ENCODE peak calls at places on chromosomes 5 and 9, in eight cellular contexts. One of them, this sample, is unnamed.

GRCh38 chr5:180613188-180613587 is 21.9 kb upstream of the SCGB3A1 start:
- DNase-seq in astrocyte of the spinal cord: no peak
- DNase-seq in fibroblast of mammary gland: no peak
- DNase-seq in glutamatergic neuron: no peak
- DNase-seq in SK-N-SH: no peak
- DNase-seq in activated CD8-positive, alpha-beta T cell treated with anti-CD3 and anti-CD28 coated beads for 36 hours: no peak
- DNase-seq in HFFc6: no peak
- DNase-seq in stomach: no peak
- DNase-seq in this sample: no peak

GRCh38 chr5:73764586-73764985 is 138.6 kb downstream of the ARHGEF28 start:
- DNase-seq in HFFc6: peak; percentile 83
- DNase-seq in SK-N-SH: no peak
- DNase-seq in activated CD8-positive, alpha-beta T cell treated with anti-CD3 and anti-CD28 coated beads for 36 hours: no peak
- DNase-seq in fibroblast of mammary gland: peak; percentile 53
- DNase-seq in astrocyte of the spinal cord: peak; percentile 46
- DNase-seq in stomach: no peak
- DNase-seq in glutamatergic neuron: no peak
- DNase-seq in this sample: no peak

GRCh38 chr5:179732918-179733763 is 519 bp downstream of the MAML1 start:
- DNase-seq in stomach: peak; percentile 40
- DNase-seq in activated CD8-positive, alpha-beta T cell treated with anti-CD3 and anti-CD28 coated beads for 36 hours: peak; percentile 48
- DNase-seq in glutamatergic neuron: peak; percentile 54
- DNase-seq in astrocyte of the spinal cord: peak; percentile 43
- DNase-seq in SK-N-SH: peak; percentile 83
- DNase-seq in fibroblast of mammary gland: peak; percentile 30
- DNase-seq in HFFc6: peak; percentile 16
- DNase-seq in this sample: peak; percentile 22

GRCh38 chr5:17808566-17808965 is 174.3 kb downstream of the TAF11L14 start:
- DNase-seq in SK-N-SH: no peak
- DNase-seq in HFFc6: no peak
- DNase-seq in astrocyte of the spinal cord: no peak
- DNase-seq in activated CD8-positive, alpha-beta T cell treated with anti-CD3 and anti-CD28 coated beads for 36 hours: no peak
- DNase-seq in glutamatergic neuron: no peak
- DNase-seq in stomach: no peak
- DNase-seq in fibroblast of mammary gland: no peak
- DNase-seq in this sample: no peak

GRCh38 chr9:31089822-31090221 is 1294.6 kb upstream of the ACO1 start:
- DNase-seq in fibroblast of mammary gland: peak; percentile 12
- DNase-seq in activated CD8-positive, alpha-beta T cell treated with anti-CD3 and anti-CD28 coated beads for 36 hours: no peak
- DNase-seq in astrocyte of the spinal cord: peak; percentile 80
- DNase-seq in HFFc6: no peak
- DNase-seq in stomach: no peak
- DNase-seq in SK-N-SH: no peak
- DNase-seq in glutamatergic neuron: no peak
- DNase-seq in this sample: no peak

GRCh38 chr9:71885467-71885866 is 25.5 kb downstream of the ABHD17B start:
- DNase-seq in activated CD8-positive, alpha-beta T cell treated with anti-CD3 and anti-CD28 coated beads for 36 hours: no peak
- DNase-seq in HFFc6: no peak
- DNase-seq in glutamatergic neuron: no peak
- DNase-seq in stomach: no peak
- DNase-seq in fibroblast of mammary gland: no peak
- DNase-seq in astrocyte of the spinal cord: no peak
- DNase-seq in SK-N-SH: no peak
- DNase-seq in this sample: no peak

GRCh38 chr9:27436234-27436633 is 87.9 kb upstream of the IFNK start:
- DNase-seq in glutamatergic neuron: no peak
- DNase-seq in HFFc6: no peak
- DNase-seq in activated CD8-positive, alpha-beta T cell treated with anti-CD3 and anti-CD28 coated beads for 36 hours: no peak
- DNase-seq in SK-N-SH: no peak
- DNase-seq in stomach: peak; percentile 61
- DNase-seq in fibroblast of mammary gland: no peak
- DNase-seq in astrocyte of the spinal cord: no peak
- DNase-seq in this sample: no peak

GRCh38 chr9:34746526-34746925 is 36.6 kb upstream of the CCL21 start:
- DNase-seq in stomach: no peak
- DNase-seq in fibroblast of mammary gland: no peak
- DNase-seq in activated CD8-positive, alpha-beta T cell treated with anti-CD3 and anti-CD28 coated beads for 36 hours: no peak
- DNase-seq in HFFc6: no peak
- DNase-seq in SK-N-SH: no peak
- DNase-seq in glutamatergic neuron: no peak
- DNase-seq in astrocyte of the spinal cord: no peak
- DNase-seq in this sample: no peak

GRCh38 chr9:99356512-99356971 is 134.5 kb downstream of the SEC61B start:
- DNase-seq in glutamatergic neuron: no peak
- DNase-seq in activated CD8-positive, alpha-beta T cell treated with anti-CD3 and anti-CD28 coated beads for 36 hours: no peak
- DNase-seq in HFFc6: no peak
- DNase-seq in astrocyte of the spinal cord: no peak
- DNase-seq in SK-N-SH: no peak
- DNase-seq in stomach: no peak
- DNase-seq in fibroblast of mammary gland: peak; percentile 64
- DNase-seq in this sample: no peak

GRCh38 chr5:72509401-72509800 is 2.2 kb upstream of the ZNF366 start:
- DNase-seq in stomach: no peak
- DNase-seq in fibroblast of mammary gland: no peak
- DNase-seq in SK-N-SH: no peak
- DNase-seq in HFFc6: no peak
- DNase-seq in astrocyte of the spinal cord: no peak
- DNase-seq in glutamatergic neuron: peak; percentile 25
- DNase-seq in activated CD8-positive, alpha-beta T cell treated with anti-CD3 and anti-CD28 coated beads for 36 hours: no peak
- DNase-seq in this sample: no peak

GRCh38 chr5:108379722-108380530 is 2.0 kb downstream of the FBXL17 start:
- DNase-seq in activated CD8-positive, alpha-beta T cell treated with anti-CD3 and anti-CD28 coated beads for 36 hours: peak; percentile 50
- DNase-seq in SK-N-SH: no peak
- DNase-seq in stomach: no peak
- DNase-seq in astrocyte of the spinal cord: peak; percentile 43
- DNase-seq in fibroblast of mammary gland: peak; percentile 15
- DNase-seq in glutamatergic neuron: no peak
- DNase-seq in HFFc6: no peak
- DNase-seq in this sample: no peak

GRCh38 chr5:132481243-132482211 is 9.0 kb downstream of the IRF1 start:
- DNase-seq in astrocyte of the spinal cord: no peak
- DNase-seq in SK-N-SH: no peak
- DNase-seq in HFFc6: no peak
- DNase-seq in fibroblast of mammary gland: no peak
- DNase-seq in activated CD8-positive, alpha-beta T cell treated with anti-CD3 and anti-CD28 coated beads for 36 hours: peak; percentile 45
- DNase-seq in glutamatergic neuron: no peak
- DNase-seq in stomach: no peak
- DNase-seq in this sample: no peak

GRCh38 chr9:107260437-107261081 is 22.5 kb upstream of the RAD23B start:
- DNase-seq in astrocyte of the spinal cord: no peak
- DNase-seq in HFFc6: no peak
- DNase-seq in stomach: no peak
- DNase-seq in fibroblast of mammary gland: peak; percentile 73
- DNase-seq in SK-N-SH: no peak
- DNase-seq in activated CD8-positive, alpha-beta T cell treated with anti-CD3 and anti-CD28 coated beads for 36 hours: no peak
- DNase-seq in glutamatergic neuron: no peak
- DNase-seq in this sample: no peak

DNA sequence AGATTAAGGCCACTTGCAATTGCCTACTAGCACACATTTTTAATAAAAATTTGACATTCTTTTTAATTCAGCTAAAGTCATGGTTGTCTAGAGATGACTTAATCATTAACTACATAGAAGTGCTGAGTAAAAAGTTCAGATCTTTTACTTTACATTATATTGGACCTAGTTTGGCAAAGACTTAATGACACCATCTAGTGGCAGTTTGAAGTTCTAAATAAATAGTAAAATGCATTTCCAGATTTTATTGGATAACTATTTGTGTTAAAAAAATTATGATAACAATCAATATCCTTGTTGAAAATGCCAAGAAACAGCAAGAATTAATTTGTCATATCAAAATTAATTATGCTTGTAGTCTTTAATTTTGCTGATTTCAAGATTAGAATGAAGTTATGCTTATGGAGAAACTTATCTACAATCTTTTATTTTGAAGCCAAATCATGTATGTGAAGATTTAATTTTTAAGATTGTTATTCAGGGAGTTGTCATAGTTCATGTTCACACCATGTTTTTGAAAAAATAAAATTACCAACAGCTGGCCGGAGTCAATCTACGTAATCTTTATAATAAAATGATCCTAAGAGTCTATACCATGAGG is 69.6 kb upstream of the PJA2 start:
- DNase-seq in fibroblast of mammary gland: peak; percentile 43
- DNase-seq in astrocyte of the spinal cord: peak; percentile 49
- DNase-seq in activated CD8-positive, alpha-beta T cell treated with anti-CD3 and anti-CD28 coated beads for 36 hours: no peak
- DNase-seq in HFFc6: peak; percentile 4
- DNase-seq in glutamatergic neuron: no peak
- DNase-seq in stomach: no peak
- DNase-seq in SK-N-SH: no peak
- DNase-seq in this sample: no peak
- TF ChIP-seq CTCF in fibroblast of mammary gland: peak; percentile 45
- TF ChIP-seq CTCF in astrocyte of the spinal cord: peak; percentile 45
- TF ChIP-seq CTCF in activated CD8-positive, alpha-beta T cell treated with anti-CD3 and anti-CD28 coated beads for 36 hours: peak; percentile 59
- TF ChIP-seq CTCF in HFFc6: peak; percentile 78
- TF ChIP-seq CTCF in glutamatergic neuron: peak; percentile 14
- TF ChIP-seq CTCF in stomach: no peak
- TF ChIP-seq CTCF in SK-N-SH: peak; percentile 69
- TF ChIP-seq CTCF in this sample: peak; percentile 70

DNA sequence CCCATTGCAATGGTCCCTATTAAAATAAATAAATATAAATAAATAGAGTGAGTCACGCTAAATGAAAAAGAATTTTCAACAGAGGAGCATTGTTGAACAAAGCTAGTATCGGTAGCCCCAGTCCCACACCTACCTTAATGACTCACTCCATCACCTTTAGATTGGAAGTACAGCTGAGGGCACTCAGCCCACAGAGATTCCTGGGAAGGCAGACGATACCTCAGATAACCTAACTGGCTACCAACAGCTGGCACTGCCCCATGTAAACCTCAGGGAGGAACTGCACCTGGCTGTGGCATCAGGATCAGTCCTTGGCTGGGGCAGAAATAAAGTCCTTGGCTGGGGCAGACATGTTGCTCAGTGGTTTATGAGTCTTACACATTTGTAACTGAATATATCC is 49.3 kb downstream of the SPRY4 start:
- DNase-seq in glutamatergic neuron: no peak
- DNase-seq in HFFc6: no peak
- DNase-seq in stomach: no peak
- DNase-seq in fibroblast of mammary gland: no peak
- DNase-seq in activated CD8-positive, alpha-beta T cell treated with anti-CD3 and anti-CD28 coated beads for 36 hours: no peak
- DNase-seq in astrocyte of the spinal cord: no peak
- DNase-seq in SK-N-SH: no peak
- DNase-seq in this sample: no peak
- TF ChIP-seq CTCF in glutamatergic neuron: no peak
- TF ChIP-seq CTCF in HFFc6: no peak
- TF ChIP-seq CTCF in stomach: no peak
- TF ChIP-seq CTCF in fibroblast of mammary gland: no peak
- TF ChIP-seq CTCF in activated CD8-positive, alpha-beta T cell treated with anti-CD3 and anti-CD28 coated beads for 36 hours: no peak
- TF ChIP-seq CTCF in astrocyte of the spinal cord: no peak
- TF ChIP-seq CTCF in SK-N-SH: no peak
- TF ChIP-seq CTCF in this sample: no peak

DNA sequence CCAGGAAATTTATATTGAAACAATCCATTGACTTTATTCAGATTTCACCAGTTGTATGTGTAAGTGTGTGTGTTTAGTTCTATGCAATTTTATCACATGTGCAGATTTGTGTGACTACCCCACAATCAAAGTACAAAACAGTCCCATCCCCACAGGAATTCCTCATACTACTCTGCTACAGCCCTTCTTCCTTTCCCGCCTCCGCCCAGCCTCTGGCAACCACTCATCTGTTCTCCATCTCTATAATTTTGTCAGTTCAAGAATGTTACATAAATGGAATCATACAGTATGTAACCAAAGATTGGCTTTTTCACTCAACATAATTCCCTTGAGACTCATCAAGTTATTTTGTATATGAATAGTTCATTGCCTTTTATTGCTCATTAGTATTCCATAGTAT is 289.1 kb downstream of the GADD45G start:
- DNase-seq in activated CD8-positive, alpha-beta T cell treated with anti-CD3 and anti-CD28 coated beads for 36 hours: no peak
- DNase-seq in astrocyte of the spinal cord: no peak
- DNase-seq in stomach: no peak
- DNase-seq in fibroblast of mammary gland: no peak
- DNase-seq in SK-N-SH: no peak
- DNase-seq in HFFc6: no peak
- DNase-seq in glutamatergic neuron: no peak
- DNase-seq in this sample: no peak
- TF ChIP-seq CTCF in activated CD8-positive, alpha-beta T cell treated with anti-CD3 and anti-CD28 coated beads for 36 hours: no peak
- TF ChIP-seq CTCF in astrocyte of the spinal cord: no peak
- TF ChIP-seq CTCF in stomach: no peak
- TF ChIP-seq CTCF in fibroblast of mammary gland: no peak
- TF ChIP-seq CTCF in SK-N-SH: no peak
- TF ChIP-seq CTCF in HFFc6: no peak
- TF ChIP-seq CTCF in glutamatergic neuron: no peak
- TF ChIP-seq CTCF in this sample: no peak

GRCh38 chr9:129177443-129177790 is 644 bp downstream of the IER5L start:
- DNase-seq in SK-N-SH: peak; percentile 77
- DNase-seq in activated CD8-positive, alpha-beta T cell treated with anti-CD3 and anti-CD28 coated beads for 36 hours: no peak
- DNase-seq in glutamatergic neuron: no peak
- DNase-seq in fibroblast of mammary gland: no peak
- DNase-seq in HFFc6: peak; percentile 14
- DNase-seq in astrocyte of the spinal cord: no peak
- DNase-seq in stomach: no peak
- DNase-seq in this sample: no peak

GRCh38 chr9:129176786-129177442 is 1.1 kb downstream of the IER5L start:
- DNase-seq in HFFc6: peak; percentile 26
- DNase-seq in astrocyte of the spinal cord: peak; percentile 49
- DNase-seq in stomach: no peak
- DNase-seq in activated CD8-positive, alpha-beta T cell treated with anti-CD3 and anti-CD28 coated beads for 36 hours: peak; percentile 23
- DNase-seq in glutamatergic neuron: peak; percentile 65
- DNase-seq in SK-N-SH: peak; percentile 75
- DNase-seq in fibroblast of mammary gland: peak; percentile 41
- DNase-seq in this sample: peak; percentile 48

GRCh38 chr9:129178983-129179382 is 922 bp upstream of the IER5L start:
- DNase-seq in fibroblast of mammary gland: no peak
- DNase-seq in astrocyte of the spinal cord: no peak
- DNase-seq in stomach: no peak
- DNase-seq in glutamatergic neuron: no peak
- DNase-seq in HFFc6: no peak
- DNase-seq in activated CD8-positive, alpha-beta T cell treated with anti-CD3 and anti-CD28 coated beads for 36 hours: no peak
- DNase-seq in SK-N-SH: no peak
- DNase-seq in this sample: no peak

GRCh38 chr9:129178579-129178909 is 483 bp upstream of the IER5L start:
- DNase-seq in SK-N-SH: no peak
- DNase-seq in stomach: no peak
- DNase-seq in HFFc6: no peak
- DNase-seq in astrocyte of the spinal cord: no peak
- DNase-seq in fibroblast of mammary gland: no peak
- DNase-seq in activated CD8-positive, alpha-beta T cell treated with anti-CD3 and anti-CD28 coated beads for 36 hours: no peak
- DNase-seq in glutamatergic neuron: no peak
- DNase-seq in this sample: no peak

DNA sequence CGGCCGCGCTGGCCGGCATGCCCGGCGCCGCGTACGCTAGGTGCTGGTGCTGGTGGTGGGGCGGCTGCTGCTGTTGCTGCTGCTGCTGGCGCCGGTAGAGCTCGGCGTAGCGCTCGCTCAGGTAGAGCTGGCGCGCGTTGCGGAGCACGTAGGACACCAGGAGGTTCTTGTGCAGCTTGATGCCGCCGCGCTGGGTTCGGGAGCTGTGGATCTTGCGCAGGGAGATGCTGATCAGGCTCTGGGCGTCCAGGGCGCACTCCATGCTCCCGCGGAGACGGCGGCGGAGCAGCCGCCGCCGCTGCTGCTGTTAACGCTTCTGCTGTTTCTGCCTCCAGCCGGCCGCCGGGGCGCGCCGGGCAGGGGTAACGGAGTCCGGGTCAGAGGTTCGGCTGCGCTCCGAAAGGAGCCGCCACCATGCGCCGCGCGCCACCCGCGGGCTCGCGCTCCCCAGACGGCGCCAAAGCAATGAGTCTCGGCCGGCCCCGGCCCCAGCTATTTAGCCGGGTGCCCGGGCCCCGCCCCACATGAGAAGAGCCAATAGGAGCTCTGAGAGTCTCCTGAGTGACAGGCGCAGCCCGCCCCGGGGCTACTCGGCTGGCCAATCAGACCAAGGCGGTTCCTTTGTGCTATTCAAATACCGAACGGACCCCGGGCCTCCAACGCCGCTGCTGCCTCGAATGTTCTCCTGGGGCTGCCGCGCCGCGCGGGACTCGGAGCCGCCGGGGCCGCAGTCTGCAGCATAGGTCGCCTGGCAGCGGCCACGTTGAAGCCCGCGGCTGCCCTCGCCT is at the start of gene IER5L:
- DNase-seq in astrocyte of the spinal cord: peak; percentile 97
- DNase-seq in activated CD8-positive, alpha-beta T cell treated with anti-CD3 and anti-CD28 coated beads for 36 hours: peak; percentile 96
- DNase-seq in SK-N-SH: peak; percentile 99
- DNase-seq in fibroblast of mammary gland: peak; percentile 91
- DNase-seq in stomach: peak; percentile 96
- DNase-seq in glutamatergic neuron: peak; percentile 94
- DNase-seq in HFFc6: peak; percentile 95
- DNase-seq in this sample: peak; percentile 96
- TF ChIP-seq CTCF in astrocyte of the spinal cord: no peak
- TF ChIP-seq CTCF in activated CD8-positive, alpha-beta T cell treated with anti-CD3 and anti-CD28 coated beads for 36 hours: no peak
- TF ChIP-seq CTCF in SK-N-SH: peak; percentile 18
- TF ChIP-seq CTCF in fibroblast of mammary gland: no peak
- TF ChIP-seq CTCF in stomach: no peak
- TF ChIP-seq CTCF in glutamatergic neuron: no peak
- TF ChIP-seq CTCF in HFFc6: no peak
- TF ChIP-seq CTCF in this sample: no peak

This sample was measured in neural crest cell.